ENCODE peak calls at places on chromosomes 2 and 18, in five cellular contexts. One of them, this sample, is unnamed.

GRCh38 chr2:209472871-209473270 is 49.0 kb downstream of the MAP2 start:
- DNase-seq in glutamatergic neuron: no peak
- DNase-seq in left colon: no peak
- DNase-seq in activated gamma-delta T cell treated with Interleukin-2 at 50 U/mL for 16 hours: no peak
- DNase-seq in HepG2: no peak
- DNase-seq in this sample: peak

GRCh38 chr2:237184923-237185580 is 99.4 kb downstream of the COPS8 start:
- DNase-seq in glutamatergic neuron: no peak
- DNase-seq in left colon: no peak
- DNase-seq in activated gamma-delta T cell treated with Interleukin-2 at 50 U/mL for 16 hours: no peak
- DNase-seq in HepG2: no peak
- DNase-seq in this sample: no peak

GRCh38 chr2:195363496-195363895 is 293.5 kb upstream of the SLC39A10 start:
- DNase-seq in glutamatergic neuron: no peak
- DNase-seq in left colon: no peak
- DNase-seq in activated gamma-delta T cell treated with Interleukin-2 at 50 U/mL for 16 hours: no peak
- DNase-seq in HepG2: no peak
- DNase-seq in this sample: peak

GRCh38 chr2:152627010-152627957 is 90.0 kb downstream of the PRPF40A start:
- DNase-seq in glutamatergic neuron: no peak
- DNase-seq in left colon: no peak
- DNase-seq in activated gamma-delta T cell treated with Interleukin-2 at 50 U/mL for 16 hours: no peak
- DNase-seq in HepG2: no peak
- DNase-seq in this sample: no peak

GRCh38 chr2:200347301-200347700 is 40.8 kb downstream of the SPATS2L start:
- DNase-seq in glutamatergic neuron: no peak
- DNase-seq in left colon: no peak
- DNase-seq in activated gamma-delta T cell treated with Interleukin-2 at 50 U/mL for 16 hours: no peak
- DNase-seq in HepG2: no peak
- DNase-seq in this sample: no peak

GRCh38 chr2:187842978-187843847 is 289.0 kb upstream of the TFPI start:
- DNase-seq in glutamatergic neuron: no peak
- DNase-seq in left colon: no peak
- DNase-seq in activated gamma-delta T cell treated with Interleukin-2 at 50 U/mL for 16 hours: no peak
- DNase-seq in HepG2: peak
- DNase-seq in this sample: peak

GRCh38 chr2:218960196-218961165 is 1.0 kb downstream of the CDK5R2 start:
- DNase-seq in glutamatergic neuron: peak
- DNase-seq in left colon: no peak
- DNase-seq in activated gamma-delta T cell treated with Interleukin-2 at 50 U/mL for 16 hours: no peak
- DNase-seq in HepG2: no peak
- DNase-seq in this sample: no peak

GRCh38 chr2:94977826-94978225 is 47.7 kb upstream of the MAL start:
- DNase-seq in glutamatergic neuron: no peak
- DNase-seq in left colon: no peak
- DNase-seq in activated gamma-delta T cell treated with Interleukin-2 at 50 U/mL for 16 hours: no peak
- DNase-seq in HepG2: no peak
- DNase-seq in this sample: no peak

GRCh38 chr2:237492137-237492890 is 5.3 kb downstream of the MLPH start:
- DNase-seq in glutamatergic neuron: no peak
- DNase-seq in left colon: peak
- DNase-seq in activated gamma-delta T cell treated with Interleukin-2 at 50 U/mL for 16 hours: no peak
- DNase-seq in HepG2: no peak
- DNase-seq in this sample: no peak

GRCh38 chr18:45166341-45167108 is 448.8 kb upstream of the SLC14A2 start:
- DNase-seq in glutamatergic neuron: no peak
- DNase-seq in left colon: peak
- DNase-seq in activated gamma-delta T cell treated with Interleukin-2 at 50 U/mL for 16 hours: no peak
- DNase-seq in HepG2: no peak
- DNase-seq in this sample: peak

GRCh38 chr2:7671312-7671711 is 754.1 kb downstream of the RNF144A start:
- DNase-seq in glutamatergic neuron: no peak
- DNase-seq in left colon: no peak
- DNase-seq in activated gamma-delta T cell treated with Interleukin-2 at 50 U/mL for 16 hours: no peak
- DNase-seq in HepG2: no peak
- DNase-seq in this sample: no peak

GRCh38 chr2:184468826-184469225 is 129.5 kb upstream of the ZNF804A start:
- DNase-seq in glutamatergic neuron: no peak
- DNase-seq in left colon: no peak
- DNase-seq in activated gamma-delta T cell treated with Interleukin-2 at 50 U/mL for 16 hours: no peak
- DNase-seq in HepG2: no peak
- DNase-seq in this sample: no peak

GRCh38 chr2:111522231-111522768 is 361.7 kb downstream of the ANAPC1 start:
- DNase-seq in glutamatergic neuron: no peak
- DNase-seq in left colon: no peak
- DNase-seq in activated gamma-delta T cell treated with Interleukin-2 at 50 U/mL for 16 hours: no peak
- DNase-seq in HepG2: peak
- DNase-seq in this sample: no peak

GRCh38 chr18:77057043-77057442 is 75.5 kb downstream of the MBP start:
- DNase-seq in glutamatergic neuron: peak
- DNase-seq in left colon: no peak
- DNase-seq in activated gamma-delta T cell treated with Interleukin-2 at 50 U/mL for 16 hours: no peak
- DNase-seq in HepG2: no peak
- DNase-seq in this sample: no peak

GRCh38 chr2:219279916-219280516 is 850 bp downstream of the DNAJB2 start:
- DNase-seq in glutamatergic neuron: no peak
- DNase-seq in left colon: no peak
- DNase-seq in activated gamma-delta T cell treated with Interleukin-2 at 50 U/mL for 16 hours: no peak
- DNase-seq in HepG2: no peak
- DNase-seq in this sample: no peak

GRCh38 chr18:5150888-5151287 is 46.2 kb downstream of the AKAIN1 start:
- DNase-seq in glutamatergic neuron: no peak
- DNase-seq in left colon: no peak
- DNase-seq in activated gamma-delta T cell treated with Interleukin-2 at 50 U/mL for 16 hours: no peak
- DNase-seq in HepG2: no peak
- DNase-seq in this sample: no peak

GRCh38 chr2:153105829-153106578 is 372.6 kb downstream of the RPRM start:
- DNase-seq in glutamatergic neuron: no peak
- DNase-seq in left colon: no peak
- DNase-seq in activated gamma-delta T cell treated with Interleukin-2 at 50 U/mL for 16 hours: no peak
- DNase-seq in HepG2: no peak
- DNase-seq in this sample: no peak

GRCh38 chr2:47208852-47209606 is 53.9 kb upstream of the STPG4 start:
- DNase-seq in glutamatergic neuron: no peak
- DNase-seq in left colon: no peak
- DNase-seq in activated gamma-delta T cell treated with Interleukin-2 at 50 U/mL for 16 hours: no peak
- DNase-seq in HepG2: peak
- DNase-seq in this sample: no peak

GRCh38 chr2:64491426-64491825 is 32.7 kb upstream of the AFTPH start:
- DNase-seq in glutamatergic neuron: no peak
- DNase-seq in left colon: no peak
- DNase-seq in activated gamma-delta T cell treated with Interleukin-2 at 50 U/mL for 16 hours: no peak
- DNase-seq in HepG2: no peak
- DNase-seq in this sample: no peak

GRCh38 chr2:217804786-217805678 is 197.8 kb downstream of the TNS1 start:
- DNase-seq in glutamatergic neuron: peak
- DNase-seq in left colon: no peak
- DNase-seq in activated gamma-delta T cell treated with Interleukin-2 at 50 U/mL for 16 hours: no peak
- DNase-seq in HepG2: no peak
- DNase-seq in this sample: no peak

GRCh38 chr2:239239607-239240479 is 161.0 kb downstream of the HDAC4 start:
- DNase-seq in glutamatergic neuron: peak
- DNase-seq in left colon: peak
- DNase-seq in activated gamma-delta T cell treated with Interleukin-2 at 50 U/mL for 16 hours: no peak
- DNase-seq in HepG2: no peak
- DNase-seq in this sample: no peak

GRCh38 chr2:238159676-238160205 is 971 bp downstream of the ERFE start:
- DNase-seq in glutamatergic neuron: no peak
- DNase-seq in left colon: no peak
- DNase-seq in activated gamma-delta T cell treated with Interleukin-2 at 50 U/mL for 16 hours: no peak
- DNase-seq in HepG2: no peak
- DNase-seq in this sample: no peak

GRCh38 chr2:105257981-105258380 is 16.4 kb downstream of the GPR45 start:
- DNase-seq in glutamatergic neuron: no peak
- DNase-seq in left colon: no peak
- DNase-seq in activated gamma-delta T cell treated with Interleukin-2 at 50 U/mL for 16 hours: no peak
- DNase-seq in HepG2: no peak
- DNase-seq in this sample: no peak